ENCODE peak calls at places on chromosome 12, in four cellular contexts. One of them, this sample, is unnamed.

GRCh38 chr12:80166751-80167150 is 67.4 kb downstream of the OTOGL start:
- DNase-seq in HCT116: no peak
- DNase-seq in suprapubic skin: no peak
- DNase-seq in transverse colon: no peak
- DNase-seq in this sample: no peak

GRCh38 chr12:24201258-24201970 is 251.9 kb upstream of the SOX5 start:
- DNase-seq in HCT116: no peak
- DNase-seq in transverse colon: no peak
- DNase-seq in suprapubic skin: no peak
- DNase-seq in this sample: no peak

GRCh38 chr12:27607611-27608010 is 83.6 kb downstream of the PPFIBP1 start:
- DNase-seq in HCT116: no peak
- DNase-seq in suprapubic skin: no peak
- DNase-seq in transverse colon: no peak
- DNase-seq in this sample: no peak

GRCh38 chr12:87150969-87151662 is 878.1 kb downstream of the C12orf50 start:
- DNase-seq in transverse colon: no peak
- DNase-seq in suprapubic skin: no peak
- DNase-seq in HCT116: no peak
- DNase-seq in this sample: peak

GRCh38 chr12:88805286-88805685 is 225.0 kb upstream of the KITLG start:
- DNase-seq in transverse colon: no peak
- DNase-seq in suprapubic skin: no peak
- DNase-seq in HCT116: no peak
- DNase-seq in this sample: no peak

GRCh38 chr12:111807232-111807631 is 34.8 kb upstream of the MAPKAPK5 start:
- DNase-seq in HCT116: no peak
- DNase-seq in suprapubic skin: no peak
- DNase-seq in transverse colon: peak
- DNase-seq in this sample: no peak

GRCh38 chr12:92496790-92497189 is 206.0 kb upstream of the PLEKHG7 start:
- DNase-seq in transverse colon: no peak
- DNase-seq in HCT116: no peak
- DNase-seq in suprapubic skin: no peak
- DNase-seq in this sample: no peak

GRCh38 chr12:132827763-132828703 is 636 bp downstream of the GOLGA3 start:
- DNase-seq in transverse colon: peak
- DNase-seq in suprapubic skin: peak
- DNase-seq in HCT116: no peak
- DNase-seq in this sample: peak

GRCh38 chr12:70154960-70155589 is 88.2 kb upstream of the CNOT2 start:
- DNase-seq in transverse colon: no peak
- DNase-seq in suprapubic skin: no peak
- DNase-seq in HCT116: peak
- DNase-seq in this sample: no peak

GRCh38 chr12:89882051-89882450 is 173.4 kb upstream of the ATP2B1 start:
- DNase-seq in suprapubic skin: no peak
- DNase-seq in HCT116: no peak
- DNase-seq in transverse colon: no peak
- DNase-seq in this sample: no peak

GRCh38 chr12:56978397-56979138 is 21.2 kb upstream of the RDH16 start:
- DNase-seq in suprapubic skin: no peak
- DNase-seq in HCT116: no peak
- DNase-seq in transverse colon: no peak
- DNase-seq in this sample: no peak

GRCh38 chr12:83996671-83997070 is 915.9 kb downstream of the SLC6A15 start:
- DNase-seq in transverse colon: no peak
- DNase-seq in suprapubic skin: no peak
- DNase-seq in HCT116: no peak
- DNase-seq in this sample: no peak

GRCh38 chr12:65300067-65300466 is 21.6 kb downstream of the MSRB3 start:
- DNase-seq in HCT116: no peak
- DNase-seq in transverse colon: no peak
- DNase-seq in suprapubic skin: no peak
- DNase-seq in this sample: no peak

GRCh38 chr12:102232446-102232845 is 34.8 kb upstream of the PMCH start:
- DNase-seq in suprapubic skin: no peak
- DNase-seq in transverse colon: no peak
- DNase-seq in HCT116: no peak
- DNase-seq in this sample: no peak

GRCh38 chr12:47394070-47394469 is 311.8 kb downstream of the RPAP3 start:
- DNase-seq in transverse colon: no peak
- DNase-seq in suprapubic skin: no peak
- DNase-seq in HCT116: no peak
- DNase-seq in this sample: no peak

GRCh38 chr12:117518594-117519270 is 157.3 kb upstream of the NOS1 start:
- DNase-seq in transverse colon: peak
- DNase-seq in HCT116: no peak
- DNase-seq in suprapubic skin: no peak
- DNase-seq in this sample: no peak

GRCh38 chr12:118404876-118405521 is 28.6 kb downstream of the SUDS3 start:
- DNase-seq in HCT116: peak
- DNase-seq in transverse colon: peak
- DNase-seq in suprapubic skin: no peak
- DNase-seq in this sample: no peak

GRCh38 chr12:6334940-6335450 is 6.9 kb downstream of the TNFRSF1A start:
- DNase-seq in transverse colon: peak
- DNase-seq in HCT116: no peak
- DNase-seq in suprapubic skin: peak
- DNase-seq in this sample: peak

GRCh38 chr12:18581232-18581962 is 156.4 kb downstream of the PLCZ1 start:
- DNase-seq in suprapubic skin: no peak
- DNase-seq in transverse colon: no peak
- DNase-seq in HCT116: no peak
- DNase-seq in this sample: no peak

GRCh38 chr12:57058454-57058853 is 8.5 kb upstream of the MYO1A start:
- DNase-seq in transverse colon: no peak
- DNase-seq in suprapubic skin: no peak
- DNase-seq in HCT116: no peak
- DNase-seq in this sample: no peak

GRCh38 chr12:82687020-82687951 is 580 bp downstream of the TMTC2 start:
- DNase-seq in suprapubic skin: peak
- DNase-seq in transverse colon: peak
- DNase-seq in HCT116: peak
- DNase-seq in this sample: peak
- TF ChIP-seq POLR2AphosphoS5 in suprapubic skin: no peak
- TF ChIP-seq POLR2AphosphoS5 in transverse colon: peak
- TF ChIP-seq POLR2AphosphoS5 in HCT116: peak
- TF ChIP-seq POLR2AphosphoS5 in this sample: peak

GRCh38 chr12:120199595-120200306 is 1.2 kb downstream of the RPLP0 start:
- DNase-seq in transverse colon: no peak
- DNase-seq in HCT116: no peak
- DNase-seq in suprapubic skin: no peak
- DNase-seq in this sample: no peak
- TF ChIP-seq POLR2AphosphoS5 in transverse colon: peak
- TF ChIP-seq POLR2AphosphoS5 in HCT116: no peak
- TF ChIP-seq POLR2AphosphoS5 in suprapubic skin: peak
- TF ChIP-seq POLR2AphosphoS5 in this sample: no peak

DNA sequence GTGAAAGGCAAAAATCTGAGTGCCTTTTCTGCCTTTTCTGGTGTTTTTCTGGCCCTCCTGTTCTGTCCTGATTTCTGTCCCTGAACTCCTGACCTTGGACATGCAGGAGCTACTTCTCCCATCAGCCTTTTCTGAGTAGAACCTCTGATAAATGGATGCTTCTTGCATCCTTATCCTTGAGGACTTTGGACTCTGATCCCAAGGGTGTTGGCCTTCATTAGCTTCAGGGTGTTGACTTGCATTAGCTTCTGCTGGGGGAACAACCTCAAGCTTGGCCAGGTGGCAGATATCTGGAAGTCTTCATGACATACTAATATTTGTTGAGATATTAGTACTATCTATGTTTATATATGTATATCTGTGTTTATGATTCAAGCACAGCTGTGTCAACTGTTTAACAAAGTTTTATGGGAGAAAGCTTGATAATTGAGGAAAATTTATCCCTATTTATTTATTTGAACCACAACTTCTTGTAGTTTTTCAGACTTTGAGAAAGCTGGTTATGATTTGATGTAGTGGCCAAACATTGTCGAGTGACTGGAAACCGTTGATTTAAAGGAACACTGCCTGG is 124.3 kb downstream of the CHST11 start:
- DNase-seq in suprapubic skin: no peak
- DNase-seq in HCT116: no peak
- DNase-seq in transverse colon: no peak
- DNase-seq in this sample: no peak
- TF ChIP-seq POLR2AphosphoS5 in suprapubic skin: no peak
- TF ChIP-seq POLR2AphosphoS5 in HCT116: no peak
- TF ChIP-seq POLR2AphosphoS5 in transverse colon: no peak
- TF ChIP-seq POLR2AphosphoS5 in this sample: no peak

GRCh38 chr12:39541471-39541870 is 78.1 kb downstream of the ABCD2 start:
- DNase-seq in suprapubic skin: no peak
- DNase-seq in HCT116: no peak
- DNase-seq in transverse colon: no peak
- DNase-seq in this sample: no peak
- TF ChIP-seq POLR2AphosphoS5 in suprapubic skin: no peak
- TF ChIP-seq POLR2AphosphoS5 in HCT116: no peak
- TF ChIP-seq POLR2AphosphoS5 in transverse colon: no peak
- TF ChIP-seq POLR2AphosphoS5 in this sample: no peak